ENCODE peak calls at places on chromosomes 2 and 18, in eight cellular contexts. One of them, this sample, is unnamed.

GRCh38 chr2:111618577-111618930 is 265.4 kb downstream of the ANAPC1 start:
- DNase-seq in T follicular helper cell: no peak
- DNase-seq in Calu3: no peak
- DNase-seq in effector memory CD8-positive, alpha-beta T cell: no peak
- DNase-seq in fibroblast of lung: peak
- DNase-seq in HuH-7.5: no peak
- DNase-seq in posterior vena cava: peak
- DNase-seq in anterior cingulate cortex: no peak
- DNase-seq in this sample: peak

GRCh38 chr2:79082987-79083386 is 4.8 kb downstream of the REG1B start:
- DNase-seq in HuH-7.5: no peak
- DNase-seq in posterior vena cava: no peak
- DNase-seq in fibroblast of lung: no peak
- DNase-seq in Calu3: no peak
- DNase-seq in T follicular helper cell: no peak
- DNase-seq in anterior cingulate cortex: no peak
- DNase-seq in effector memory CD8-positive, alpha-beta T cell: no peak
- DNase-seq in this sample: no peak

GRCh38 chr18:12278765-12279682 is 24.9 kb downstream of the CIDEA start:
- DNase-seq in Calu3: no peak
- DNase-seq in posterior vena cava: peak
- DNase-seq in anterior cingulate cortex: peak
- DNase-seq in HuH-7.5: peak
- DNase-seq in effector memory CD8-positive, alpha-beta T cell: no peak
- DNase-seq in T follicular helper cell: no peak
- DNase-seq in fibroblast of lung: peak
- DNase-seq in this sample: peak

GRCh38 chr2:20190862-20191713 is 33.8 kb downstream of the SDC1 start:
- DNase-seq in fibroblast of lung: peak
- DNase-seq in Calu3: peak
- DNase-seq in T follicular helper cell: no peak
- DNase-seq in effector memory CD8-positive, alpha-beta T cell: no peak
- DNase-seq in anterior cingulate cortex: no peak
- DNase-seq in HuH-7.5: no peak
- DNase-seq in posterior vena cava: no peak
- DNase-seq in this sample: no peak

GRCh38 chr18:9931146-9931545 is 17.3 kb downstream of the VAPA start:
- DNase-seq in HuH-7.5: no peak
- DNase-seq in anterior cingulate cortex: no peak
- DNase-seq in fibroblast of lung: no peak
- DNase-seq in posterior vena cava: no peak
- DNase-seq in T follicular helper cell: no peak
- DNase-seq in Calu3: no peak
- DNase-seq in effector memory CD8-positive, alpha-beta T cell: no peak
- DNase-seq in this sample: no peak

GRCh38 chr18:49274188-49274714 is 186.2 kb downstream of the DYM start:
- DNase-seq in HuH-7.5: no peak
- DNase-seq in T follicular helper cell: no peak
- DNase-seq in anterior cingulate cortex: no peak
- DNase-seq in posterior vena cava: no peak
- DNase-seq in Calu3: no peak
- DNase-seq in effector memory CD8-positive, alpha-beta T cell: no peak
- DNase-seq in fibroblast of lung: peak
- DNase-seq in this sample: no peak

GRCh38 chr2:27773959-27774358 is 2.4 kb downstream of the MRPL33 start:
- DNase-seq in posterior vena cava: no peak
- DNase-seq in Calu3: no peak
- DNase-seq in fibroblast of lung: no peak
- DNase-seq in effector memory CD8-positive, alpha-beta T cell: no peak
- DNase-seq in anterior cingulate cortex: no peak
- DNase-seq in HuH-7.5: no peak
- DNase-seq in T follicular helper cell: no peak
- DNase-seq in this sample: no peak

GRCh38 chr2:210195066-210195852 is 24.1 kb upstream of the KANSL1L start:
- DNase-seq in posterior vena cava: no peak
- DNase-seq in fibroblast of lung: peak
- DNase-seq in effector memory CD8-positive, alpha-beta T cell: no peak
- DNase-seq in HuH-7.5: no peak
- DNase-seq in Calu3: no peak
- DNase-seq in anterior cingulate cortex: no peak
- DNase-seq in T follicular helper cell: no peak
- DNase-seq in this sample: no peak

GRCh38 chr2:43731211-43731610 is 42.6 kb upstream of the DYNC2LI1 start:
- DNase-seq in HuH-7.5: no peak
- DNase-seq in posterior vena cava: no peak
- DNase-seq in T follicular helper cell: no peak
- DNase-seq in anterior cingulate cortex: no peak
- DNase-seq in Calu3: no peak
- DNase-seq in effector memory CD8-positive, alpha-beta T cell: no peak
- DNase-seq in fibroblast of lung: no peak
- DNase-seq in this sample: no peak

GRCh38 chr2:27320958-27321543 is 1.8 kb downstream of the MPV17 start:
- DNase-seq in HuH-7.5: peak
- DNase-seq in effector memory CD8-positive, alpha-beta T cell: no peak
- DNase-seq in T follicular helper cell: no peak
- DNase-seq in fibroblast of lung: peak
- DNase-seq in anterior cingulate cortex: no peak
- DNase-seq in Calu3: peak
- DNase-seq in posterior vena cava: peak
- DNase-seq in this sample: peak

GRCh38 chr2:176122633-176123482 is at the start of gene HOXD9:
- DNase-seq in anterior cingulate cortex: no peak
- DNase-seq in T follicular helper cell: no peak
- DNase-seq in HuH-7.5: no peak
- DNase-seq in fibroblast of lung: no peak
- DNase-seq in effector memory CD8-positive, alpha-beta T cell: no peak
- DNase-seq in posterior vena cava: peak
- DNase-seq in Calu3: no peak
- DNase-seq in this sample: no peak

GRCh38 chr2:59528525-59528924 is 1024.9 kb downstream of the BCL11A start:
- DNase-seq in T follicular helper cell: no peak
- DNase-seq in anterior cingulate cortex: no peak
- DNase-seq in effector memory CD8-positive, alpha-beta T cell: no peak
- DNase-seq in Calu3: no peak
- DNase-seq in posterior vena cava: no peak
- DNase-seq in fibroblast of lung: no peak
- DNase-seq in HuH-7.5: no peak
- DNase-seq in this sample: no peak

GRCh38 chr2:95077521-95077807 is 44.1 kb downstream of the MRPS5 start:
- DNase-seq in effector memory CD8-positive, alpha-beta T cell: no peak
- DNase-seq in fibroblast of lung: no peak
- DNase-seq in T follicular helper cell: no peak
- DNase-seq in anterior cingulate cortex: no peak
- DNase-seq in posterior vena cava: no peak
- DNase-seq in HuH-7.5: no peak
- DNase-seq in Calu3: no peak
- DNase-seq in this sample: no peak

GRCh38 chr2:210768329-210768910 is 212.0 kb downstream of the CPS1 start:
- DNase-seq in effector memory CD8-positive, alpha-beta T cell: no peak
- DNase-seq in HuH-7.5: no peak
- DNase-seq in Calu3: no peak
- DNase-seq in T follicular helper cell: no peak
- DNase-seq in fibroblast of lung: no peak
- DNase-seq in anterior cingulate cortex: no peak
- DNase-seq in posterior vena cava: no peak
- DNase-seq in this sample: no peak

GRCh38 chr18:3966246-3966984 is 488.7 kb downstream of the DLGAP1 start:
- DNase-seq in Calu3: no peak
- DNase-seq in effector memory CD8-positive, alpha-beta T cell: no peak
- DNase-seq in T follicular helper cell: no peak
- DNase-seq in anterior cingulate cortex: no peak
- DNase-seq in posterior vena cava: no peak
- DNase-seq in HuH-7.5: no peak
- DNase-seq in fibroblast of lung: peak
- DNase-seq in this sample: no peak

GRCh38 chr2:8312221-8312620 is 369.6 kb upstream of the ID2 start:
- DNase-seq in HuH-7.5: no peak
- DNase-seq in anterior cingulate cortex: no peak
- DNase-seq in Calu3: no peak
- DNase-seq in fibroblast of lung: no peak
- DNase-seq in T follicular helper cell: no peak
- DNase-seq in posterior vena cava: no peak
- DNase-seq in effector memory CD8-positive, alpha-beta T cell: no peak
- DNase-seq in this sample: no peak

GRCh38 chr2:231673348-231673770 is 35.0 kb upstream of the PTMA start:
- DNase-seq in anterior cingulate cortex: no peak
- DNase-seq in fibroblast of lung: peak
- DNase-seq in effector memory CD8-positive, alpha-beta T cell: no peak
- DNase-seq in T follicular helper cell: no peak
- DNase-seq in Calu3: peak
- DNase-seq in posterior vena cava: no peak
- DNase-seq in HuH-7.5: no peak
- DNase-seq in this sample: peak

GRCh38 chr2:68853035-68853434 is 18.2 kb downstream of the BMP10 start:
- DNase-seq in T follicular helper cell: no peak
- DNase-seq in Calu3: no peak
- DNase-seq in effector memory CD8-positive, alpha-beta T cell: no peak
- DNase-seq in HuH-7.5: no peak
- DNase-seq in posterior vena cava: no peak
- DNase-seq in anterior cingulate cortex: no peak
- DNase-seq in fibroblast of lung: peak
- DNase-seq in this sample: no peak

GRCh38 chr2:135004005-135004746 is 43.1 kb downstream of the MAP3K19 start:
- DNase-seq in effector memory CD8-positive, alpha-beta T cell: peak
- DNase-seq in Calu3: peak
- DNase-seq in anterior cingulate cortex: peak
- DNase-seq in HuH-7.5: peak
- DNase-seq in fibroblast of lung: peak
- DNase-seq in posterior vena cava: peak
- DNase-seq in T follicular helper cell: peak
- DNase-seq in this sample: peak

This sample was measured in heart right ventricle.